ENCODE peak calls at places on chromosomes 16 and 17, in ten cellular contexts. O is WTC11, U is esophagus squamous epithelium, E is cardiac muscle cell, T is B cell, X is AG09319, P is NB4, R is left ventricle myocardium inferior, S is GM12865, D is A549. A is an unnamed sample.
A peak's percentile ranks its signal among the peaks of the same experiment; 100 is the strongest.

GRCh38 chr16:85471469-85472431 is 141.4 kb upstream of the GSE1 start:
- DNase-seq in S (no peak), E (no peak), D (no peak), R (no peak), P (no peak), U (no peak), T (no peak), X (no peak), O (no peak), A (no peak)

GRCh38 chr16:49495596-49496355 is 122.2 kb downstream of the C16orf78 start:
- DNase-seq in D (no peak), R (no peak), P (no peak), E (no peak), O (no peak), T (no peak), X (no peak), S (no peak), U (no peak), A (no peak)

GRCh38 chr17:69874220-69874670 is 200.8 kb upstream of the KCNJ16 start:
- DNase-seq in X (peak; percentile 62), T (no peak), O (no peak), U (no peak), P (no peak), R (no peak), S (no peak), E (no peak), D (no peak), A (no peak)

GRCh38 chr16:27823438-27823820 is 240.1 kb downstream of the GSG1L start:
- DNase-seq in X (no peak), T (no peak), P (no peak), S (no peak), U (no peak), D (no peak), E (no peak), O (no peak), R (no peak), A (no peak)

GRCh38 chr16:23537390-23537789 is 19.8 kb downstream of the EARS2 start:
- DNase-seq in O (no peak), T (no peak), P (no peak), U (no peak), D (no peak), X (no peak), E (no peak), R (no peak), S (no peak), A (no peak)

GRCh38 chr16:67395458-67396158 is 2.3 kb upstream of the TPPP3 start:
- DNase-seq in P (no peak), T (no peak), X (no peak), O (no peak), S (no peak), R (no peak), U (no peak), E (no peak), D (no peak), A (no peak)

GRCh38 chr16:27245276-27246231 is 23.0 kb downstream of the NSMCE1 start:
- DNase-seq in T (no peak), D (peak; percentile 90), E (no peak), U (no peak), S (no peak), P (no peak), X (peak; percentile 93), R (no peak), O (no peak), A (no peak)

GRCh38 chr16:77307764-77308561 is 108.8 kb downstream of the SYCE1L start:
- DNase-seq in E (no peak), O (no peak), U (no peak), R (no peak), S (no peak), P (no peak), T (no peak), X (no peak), D (peak; percentile 73), A (no peak)

GRCh38 chr17:68048996-68049395 is 13.5 kb downstream of the KPNA2 start:
- DNase-seq in E (no peak), D (peak; percentile 31), U (no peak), P (peak; percentile 33), X (no peak), T (no peak), O (no peak), R (no peak), S (peak; percentile 15), A (no peak)

GRCh38 chr17:51860934-51861561 is 297.5 kb downstream of the CA10 start:
- DNase-seq in X (no peak), R (no peak), T (no peak), D (peak; percentile 50), S (peak; percentile 45), U (no peak), O (peak; percentile 60), E (peak; percentile 76), P (peak; percentile 53), A (peak; percentile 28)

GRCh38 chr16:49189286-49189685 is 92.4 kb downstream of the CBLN1 start:
- DNase-seq in R (no peak), T (no peak), S (no peak), U (no peak), O (no peak), E (no peak), D (no peak), P (no peak), X (no peak), A (no peak)

GRCh38 chr16:81170824-81171223 is 67.7 kb upstream of the BCO1 start:
- DNase-seq in X (no peak), S (no peak), E (peak; percentile 70), D (no peak), T (no peak), U (no peak), R (no peak), P (peak; percentile 22), O (peak; percentile 67), A (no peak)

GRCh38 chr17:50867856-50868438 is 1.8 kb upstream of the TOB1 start:
- DNase-seq in R (no peak), E (no peak), S (no peak), T (no peak), U (no peak), O (no peak), P (no peak), D (no peak), X (no peak), A (no peak)

GRCh38 chr16:58937661-58938060 is 203.5 kb upstream of the GOT2 start:
- DNase-seq in X (no peak), U (no peak), E (no peak), D (no peak), P (peak; percentile 44), T (no peak), O (no peak), R (no peak), S (peak; percentile 41), A (no peak)

GRCh38 chr17:54849660-54850059 is 51.0 kb upstream of the TOM1L1 start:
- DNase-seq in E (no peak), R (no peak), X (no peak), P (no peak), U (no peak), O (no peak), T (no peak), S (no peak), D (no peak), A (no peak)

GRCh38 chr17:978110-979093 is 1.2 kb downstream of the NXN start:
- DNase-seq in O (peak; percentile 48), P (no peak), E (peak; percentile 57), S (no peak), U (no peak), R (peak; percentile 55), D (no peak), T (peak; percentile 55), X (no peak), A (peak; percentile 40)

GRCh38 chr17:16912021-16912962 is 59.6 kb downstream of the TNFRSF13B start:
- DNase-seq in U (no peak), S (no peak), T (no peak), O (peak; percentile 4), P (no peak), E (no peak), D (no peak), X (no peak), R (peak; percentile 8), A (no peak)

GRCh38 chr16:17275989-17276530 is 194.7 kb downstream of the XYLT1 start:
- DNase-seq in R (no peak), E (no peak), P (no peak), X (no peak), T (no peak), D (no peak), O (no peak), S (no peak), U (no peak), A (no peak)

GRCh38 chr16:17278988-17279387 is 191.8 kb downstream of the XYLT1 start:
- DNase-seq in R (no peak), P (no peak), S (no peak), E (no peak), O (no peak), D (no peak), T (no peak), X (no peak), U (no peak), A (no peak)

GRCh38 chr16:17276610-17277009 is 194.2 kb downstream of the XYLT1 start:
- DNase-seq in P (no peak), O (no peak), D (no peak), X (no peak), R (no peak), E (no peak), S (no peak), U (no peak), T (no peak), A (no peak)

GRCh38 chr16:17275076-17275732 is 195.6 kb downstream of the XYLT1 start:
- DNase-seq in S (peak; percentile 23), X (no peak), U (no peak), O (no peak), D (peak; percentile 51), R (no peak), E (no peak), T (no peak), P (no peak), A (peak; percentile 20)

GRCh38 chr16:17277981-17278381 is 192.8 kb downstream of the XYLT1 start:
- DNase-seq in S (peak; percentile 61), P (no peak), X (no peak), O (peak; percentile 62), U (no peak), E (peak; percentile 57), R (no peak), D (peak; percentile 22), T (peak; percentile 53), A (peak; percentile 48)
- TF ChIP-seq CTCF in S (peak; percentile 52), P (no peak), X (peak; percentile 37), O (no peak), U (peak; percentile 28), E (peak; percentile 44), R (peak; percentile 65), D (peak; percentile 34), T (peak; percentile 53), A (peak; percentile 16)

GRCh38 chr16:3158498-3159314 is 23.9 kb downstream of the ZNF213 start:
- DNase-seq in U (no peak), T (peak; percentile 98), D (peak; percentile 94), E (peak; percentile 54), P (peak; percentile 88), X (peak; percentile 66), O (peak; percentile 87), R (peak; percentile 83), S (peak; percentile 92), A (peak; percentile 92)
- TF ChIP-seq CTCF in U (no peak), T (no peak), D (no peak), E (no peak), P (no peak), X (no peak), O (no peak), R (no peak), S (no peak), A (no peak)

GRCh38 chr16:68972720-68973119 is 129.4 kb downstream of the TANGO6 start:
- DNase-seq in S (no peak), R (no peak), E (peak; percentile 53), X (no peak), P (peak; percentile 38), D (peak; percentile 71), T (no peak), U (no peak), O (peak; percentile 58), A (no peak)
- TF ChIP-seq CTCF in S (no peak), R (peak; percentile 29), E (peak; percentile 66), X (peak; percentile 40), P (peak; percentile 9), D (peak; percentile 34), T (no peak), U (no peak), O (no peak), A (no peak)

GRCh38 chr17:71304498-71305158 is 816.2 kb upstream of the SOX9 start:
- DNase-seq in R (no peak), T (no peak), X (no peak), O (peak; percentile 37), P (no peak), D (no peak), S (no peak), E (no peak), U (no peak), A (no peak)
- TF ChIP-seq CTCF in R (no peak), T (no peak), X (no peak), O (no peak), P (no peak), D (no peak), S (no peak), E (no peak), U (no peak), A (no peak)

A was measured in GM20000.